ENCODE peak calls at places on chromosomes 7 and 10, in four cellular contexts. U is AG09319, J is nephron progenitor cell, Z is EH. R is an unnamed sample.
A peak's percentile ranks its signal among the peaks of the same experiment; 100 is the strongest.

GRCh38 chr7:14585232-14585631 is 317.3 kb downstream of the DGKB start:
- DNase-seq in U (no peak), J (no peak), Z (no peak), R (no peak)

GRCh38 chr7:7432979-7433378 is 102.7 kb downstream of the COL28A1 start:
- DNase-seq in J (no peak), Z (no peak), U (no peak), R (no peak)

GRCh38 chr7:157570531-157571200 is 233.9 kb downstream of the DNAJB6 start:
- DNase-seq in Z (no peak), U (no peak), J (no peak), R (no peak)

GRCh38 chr7:50826371-50827172 is 43.9 kb upstream of the GRB10 start:
- DNase-seq in Z (peak; percentile 92), J (no peak), U (peak; percentile 12), R (no peak)

GRCh38 chr7:123492485-123492884 is 41.9 kb downstream of the IQUB start:
- DNase-seq in Z (no peak), J (no peak), U (no peak), R (no peak)

GRCh38 chr10:114970515-114970914 is 32.5 kb downstream of the TRUB1 start:
- DNase-seq in Z (peak; percentile 6), J (no peak), U (no peak), R (no peak)

GRCh38 chr7:6636741-6637543 is at the start of gene ZNF316:
- DNase-seq in Z (peak; percentile 56), J (peak; percentile 66), U (peak; percentile 25), R (peak; percentile 86)

GRCh38 chr7:107551936-107552335 is 11.8 kb downstream of the COG5 start:
- DNase-seq in Z (peak; percentile 50), J (no peak), U (no peak), R (no peak)

GRCh38 chr10:110105873-110106272 is 98.1 kb downstream of the ADD3 start:
- DNase-seq in Z (no peak), U (no peak), J (no peak), R (no peak)

GRCh38 chr10:69317175-69318086 is 39.1 kb downstream of the HK1 start:
- DNase-seq in U (no peak), J (no peak), Z (no peak), R (no peak)

GRCh38 chr7:16881809-16882208 is at the start of gene AGR3:
- DNase-seq in J (no peak), U (no peak), Z (no peak), R (no peak)

GRCh38 chr10:70494966-70495365 is 16.4 kb downstream of the PALD1 start:
- DNase-seq in U (no peak), Z (peak; percentile 25), J (no peak), R (no peak)

GRCh38 chr7:90345548-90346319 is 782 bp upstream of the GTPBP10 start:
- DNase-seq in Z (peak; percentile 59), U (no peak), J (no peak), R (no peak)

GRCh38 chr10:36681751-36682633 is 443.4 kb upstream of the ANKRD30A start:
- DNase-seq in J (peak; percentile 36), U (no peak), Z (no peak), R (no peak)

GRCh38 chr7:491292-491957 is 28.2 kb downstream of the PDGFA start:
- DNase-seq in Z (no peak), J (no peak), U (no peak), R (peak; percentile 53)

GRCh38 chr10:110460111-110460809 is 37.4 kb upstream of the DUSP5 start:
- DNase-seq in Z (peak; percentile 46), J (peak; percentile 66), U (no peak), R (no peak)

GRCh38 chr7:4147931-4148620 is 534.0 kb upstream of the FOXK1 start:
- DNase-seq in J (no peak), U (no peak), Z (no peak), R (no peak)

GRCh38 chr10:130762481-130762880 is 549.0 kb downstream of the TCERG1L start:
- DNase-seq in Z (no peak), J (no peak), U (no peak), R (peak; percentile 38)

GRCh38 chr7:74028321-74028812 is 394 bp downstream of the ELN start:
- DNase-seq in U (no peak), J (no peak), Z (no peak), R (no peak)

GRCh38 chr10:34816067-34817002 is 1.2 kb upstream of the PARD3 start:
- DNase-seq in U (no peak), J (peak; percentile 30), Z (peak; percentile 42), R (no peak)

R was measured in upper lobe of right lung.